ENCODE peak calls at places on chromosome 12, in five cellular contexts. One of them, this sample, is unnamed.

GRCh38 chr12:26238341-26239126 is 43.2 kb downstream of the SSPN start:
- DNase-seq in right atrium auricular region: no peak
- DNase-seq in HFF-Myc: no peak
- DNase-seq in right lobe of liver: no peak
- DNase-seq in AG10803: peak; percentile 32
- DNase-seq in this sample: no peak

GRCh38 chr12:60501124-60501729 is 905.4 kb downstream of the SLC16A7 start:
- DNase-seq in right atrium auricular region: no peak
- DNase-seq in HFF-Myc: no peak
- DNase-seq in right lobe of liver: no peak
- DNase-seq in AG10803: peak; percentile 1
- DNase-seq in this sample: no peak

GRCh38 chr12:118337194-118337838 is 35.4 kb downstream of the TAOK3 start:
- DNase-seq in right atrium auricular region: no peak
- DNase-seq in HFF-Myc: peak; percentile 60
- DNase-seq in right lobe of liver: no peak
- DNase-seq in AG10803: peak; percentile 55
- DNase-seq in this sample: no peak

GRCh38 chr12:114011711-114012110 is 45.6 kb upstream of the RBM19 start:
- DNase-seq in right atrium auricular region: no peak
- DNase-seq in HFF-Myc: no peak
- DNase-seq in right lobe of liver: no peak
- DNase-seq in AG10803: no peak
- DNase-seq in this sample: no peak

GRCh38 chr12:12372946-12373722 is 16.3 kb downstream of the BORCS5 start:
- DNase-seq in right atrium auricular region: no peak
- DNase-seq in HFF-Myc: no peak
- DNase-seq in right lobe of liver: no peak
- DNase-seq in AG10803: no peak
- DNase-seq in this sample: no peak

GRCh38 chr12:10740182-10740581 is 17.1 kb upstream of the YBX3 start:
- DNase-seq in right atrium auricular region: no peak
- DNase-seq in HFF-Myc: no peak
- DNase-seq in right lobe of liver: no peak
- DNase-seq in AG10803: no peak
- DNase-seq in this sample: no peak

GRCh38 chr12:52351196-52352059 is 15.9 kb downstream of the KRT85 start:
- DNase-seq in right atrium auricular region: no peak
- DNase-seq in HFF-Myc: no peak
- DNase-seq in right lobe of liver: peak; percentile 49
- DNase-seq in AG10803: no peak
- DNase-seq in this sample: no peak

GRCh38 chr12:2783936-2784600 is 10.7 kb upstream of the FKBP4 start:
- DNase-seq in right atrium auricular region: no peak
- DNase-seq in HFF-Myc: no peak
- DNase-seq in right lobe of liver: peak; percentile 56
- DNase-seq in AG10803: peak; percentile 23
- DNase-seq in this sample: peak; percentile 69

GRCh38 chr12:87820524-87821194 is 208.5 kb downstream of the C12orf50 start:
- DNase-seq in right atrium auricular region: no peak
- DNase-seq in HFF-Myc: no peak
- DNase-seq in right lobe of liver: no peak
- DNase-seq in AG10803: no peak
- DNase-seq in this sample: no peak

GRCh38 chr12:22410497-22410896 is 76.0 kb upstream of the ST8SIA1 start:
- DNase-seq in right atrium auricular region: no peak
- DNase-seq in HFF-Myc: no peak
- DNase-seq in right lobe of liver: no peak
- DNase-seq in AG10803: no peak
- DNase-seq in this sample: no peak

GRCh38 chr12:102093319-102093718 is 26.6 kb downstream of the NUP37 start:
- DNase-seq in right atrium auricular region: no peak
- DNase-seq in HFF-Myc: no peak
- DNase-seq in right lobe of liver: no peak
- DNase-seq in AG10803: peak; percentile 45
- DNase-seq in this sample: no peak
- TF ChIP-seq CTCF in right atrium auricular region: no peak
- TF ChIP-seq CTCF in HFF-Myc: no peak
- TF ChIP-seq CTCF in right lobe of liver: no peak
- TF ChIP-seq CTCF in AG10803: no peak
- TF ChIP-seq CTCF in this sample: no peak

GRCh38 chr12:132305991-132306884 is 23.2 kb downstream of the GALNT9 start:
- DNase-seq in right atrium auricular region: no peak
- DNase-seq in HFF-Myc: no peak
- DNase-seq in right lobe of liver: no peak
- DNase-seq in AG10803: no peak
- DNase-seq in this sample: no peak

GRCh38 chr12:132308311-132309161 is 20.9 kb downstream of the GALNT9 start:
- DNase-seq in right atrium auricular region: no peak
- DNase-seq in HFF-Myc: no peak
- DNase-seq in right lobe of liver: no peak
- DNase-seq in AG10803: no peak
- DNase-seq in this sample: no peak

GRCh38 chr12:132305560-132305966 is 23.8 kb downstream of the GALNT9 start:
- DNase-seq in right atrium auricular region: no peak
- DNase-seq in HFF-Myc: no peak
- DNase-seq in right lobe of liver: no peak
- DNase-seq in AG10803: no peak
- DNase-seq in this sample: no peak

GRCh38 chr12:132309162-132310086 is 20.0 kb downstream of the GALNT9 start:
- DNase-seq in right atrium auricular region: no peak
- DNase-seq in HFF-Myc: no peak
- DNase-seq in right lobe of liver: no peak
- DNase-seq in AG10803: no peak
- DNase-seq in this sample: no peak

DNA sequence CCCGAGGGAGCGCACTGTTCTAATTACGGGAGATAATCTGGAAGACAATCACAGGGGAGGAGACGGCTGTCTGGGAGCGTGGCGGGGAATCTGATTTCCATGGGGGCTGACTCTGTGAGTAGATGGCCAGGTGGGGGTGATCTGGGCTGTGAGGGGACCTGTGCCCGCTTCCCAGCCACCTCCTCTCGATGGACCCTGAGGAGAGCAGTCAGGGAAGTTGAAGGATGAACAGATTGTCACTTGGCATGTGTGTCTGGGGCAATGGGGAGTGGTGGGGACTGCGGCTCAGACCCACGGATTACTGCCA is 22.6 kb downstream of the GALNT9 start:
- DNase-seq in right atrium auricular region: no peak
- DNase-seq in HFF-Myc: no peak
- DNase-seq in right lobe of liver: no peak
- DNase-seq in AG10803: no peak
- DNase-seq in this sample: no peak
- TF ChIP-seq CTCF in right atrium auricular region: no peak
- TF ChIP-seq CTCF in HFF-Myc: no peak
- TF ChIP-seq CTCF in right lobe of liver: no peak
- TF ChIP-seq CTCF in AG10803: no peak
- TF ChIP-seq CTCF in this sample: no peak

GRCh38 chr12:7498832-7499231 is 4.7 kb downstream of the CD163 start:
- DNase-seq in right atrium auricular region: no peak
- DNase-seq in HFF-Myc: peak; percentile 90
- DNase-seq in right lobe of liver: no peak
- DNase-seq in AG10803: peak; percentile 97
- DNase-seq in this sample: no peak

GRCh38 chr12:7503686-7504085 is at the start of gene CD163:
- DNase-seq in right atrium auricular region: no peak
- DNase-seq in HFF-Myc: no peak
- DNase-seq in right lobe of liver: no peak
- DNase-seq in AG10803: no peak
- DNase-seq in this sample: no peak

GRCh38 chr12:7501031-7501585 is 2.5 kb downstream of the CD163 start:
- DNase-seq in right atrium auricular region: no peak
- DNase-seq in HFF-Myc: peak; percentile 25
- DNase-seq in right lobe of liver: no peak
- DNase-seq in AG10803: peak; percentile 29
- DNase-seq in this sample: no peak

GRCh38 chr12:7497661-7498060 is 5.9 kb downstream of the CD163 start:
- DNase-seq in right atrium auricular region: no peak
- DNase-seq in HFF-Myc: no peak
- DNase-seq in right lobe of liver: no peak
- DNase-seq in AG10803: peak; percentile 65
- DNase-seq in this sample: no peak

GRCh38 chr12:7502612-7503011 is 965 bp downstream of the CD163 start:
- DNase-seq in right atrium auricular region: no peak
- DNase-seq in HFF-Myc: no peak
- DNase-seq in right lobe of liver: no peak
- DNase-seq in AG10803: no peak
- DNase-seq in this sample: no peak
- TF ChIP-seq CTCF in right atrium auricular region: no peak
- TF ChIP-seq CTCF in HFF-Myc: no peak
- TF ChIP-seq CTCF in right lobe of liver: no peak
- TF ChIP-seq CTCF in AG10803: no peak
- TF ChIP-seq CTCF in this sample: no peak

GRCh38 chr12:7118914-7119313 is 9.8 kb downstream of the RBP5 start:
- DNase-seq in right atrium auricular region: no peak
- DNase-seq in HFF-Myc: no peak
- DNase-seq in right lobe of liver: no peak
- DNase-seq in AG10803: no peak
- DNase-seq in this sample: no peak
- TF ChIP-seq CTCF in right atrium auricular region: no peak
- TF ChIP-seq CTCF in HFF-Myc: no peak
- TF ChIP-seq CTCF in right lobe of liver: no peak
- TF ChIP-seq CTCF in AG10803: no peak
- TF ChIP-seq CTCF in this sample: no peak

GRCh38 chr12:117051380-117051779 is 47.8 kb downstream of the TESC start:
- DNase-seq in right atrium auricular region: no peak
- DNase-seq in HFF-Myc: no peak
- DNase-seq in right lobe of liver: no peak
- DNase-seq in AG10803: no peak
- DNase-seq in this sample: no peak
- TF ChIP-seq CTCF in right atrium auricular region: no peak
- TF ChIP-seq CTCF in HFF-Myc: no peak
- TF ChIP-seq CTCF in right lobe of liver: no peak
- TF ChIP-seq CTCF in AG10803: no peak
- TF ChIP-seq CTCF in this sample: no peak

DNA sequence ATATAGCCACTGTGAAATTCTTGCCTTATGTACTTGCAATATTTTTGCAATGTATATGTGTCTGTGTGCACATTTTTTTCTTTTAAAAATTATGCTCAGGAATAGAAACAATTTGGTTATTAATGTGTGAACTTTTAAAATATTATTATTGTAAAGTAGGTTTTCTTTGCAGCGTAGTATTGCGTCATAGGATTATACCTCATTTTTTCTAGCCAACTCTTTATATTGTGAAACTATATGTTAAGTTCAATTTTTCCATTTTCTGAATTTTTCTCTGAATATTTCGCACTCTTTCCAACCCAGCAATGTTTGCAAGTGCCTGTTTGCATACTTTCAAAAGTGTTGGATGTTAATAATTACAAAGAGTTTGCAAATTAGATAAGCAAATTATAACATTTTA is 471.6 kb upstream of the LMO3 start:
- DNase-seq in right atrium auricular region: no peak
- DNase-seq in HFF-Myc: no peak
- DNase-seq in right lobe of liver: no peak
- DNase-seq in AG10803: no peak
- DNase-seq in this sample: no peak
- TF ChIP-seq CTCF in right atrium auricular region: no peak
- TF ChIP-seq CTCF in HFF-Myc: no peak
- TF ChIP-seq CTCF in right lobe of liver: no peak
- TF ChIP-seq CTCF in AG10803: no peak
- TF ChIP-seq CTCF in this sample: no peak

This sample was measured in GM20000.